ENCODE peak calls at places on chromosomes 2 and 18, in four cellular contexts. T, J, A and B are unnamed samples.

GRCh38 chr2:200302940-200303727 is 3.4 kb upstream of the SPATS2L start:
- DNase-seq in J (no peak), T (no peak), A (peak), B (no peak)

GRCh38 chr2:238557855-238558435 is 131.2 kb downstream of the ASB1 start:
- DNase-seq in J (no peak), A (no peak), T (no peak), B (no peak)

GRCh38 chr2:181742908-181743722 is 62.8 kb upstream of the NEUROD1 start:
- DNase-seq in T (no peak), A (peak), J (peak), B (peak)

GRCh38 chr2:186590538-186591441 is 934 bp downstream of the ITGAV start:
- DNase-seq in A (peak), J (peak), T (no peak), B (peak)

GRCh38 chr2:135657806-135658582 is 83.7 kb upstream of the UBXN4 start:
- DNase-seq in J (no peak), T (no peak), A (no peak), B (no peak)

GRCh38 chr2:234412726-234413125 is 84.2 kb downstream of the ARL4C start:
- DNase-seq in A (peak), T (no peak), J (no peak), B (no peak)

GRCh38 chr2:72555943-72556342 is 269.9 kb downstream of the EXOC6B start:
- DNase-seq in T (no peak), J (no peak), A (no peak), B (no peak)

GRCh38 chr2:164694275-164694695 is 73.0 kb upstream of the GRB14 start:
- DNase-seq in J (peak), A (no peak), T (no peak), B (no peak)

GRCh38 chr2:171703574-171704347 is 16.5 kb downstream of the DYNC1I2 start:
- DNase-seq in T (no peak), J (peak), A (peak), B (peak)

GRCh38 chr18:68623342-68623741 is 91.6 kb downstream of the TMX3 start:
- DNase-seq in A (peak), J (peak), T (no peak), B (peak)

GRCh38 chr18:48838921-48839818 is 111.6 kb downstream of the SMAD7 start:
- DNase-seq in A (peak), J (no peak), T (no peak), B (no peak)

GRCh38 chr2:56871641-56872040 is 687.9 kb downstream of the CCDC85A start:
- DNase-seq in T (no peak), J (no peak), A (peak), B (no peak)

DNA sequence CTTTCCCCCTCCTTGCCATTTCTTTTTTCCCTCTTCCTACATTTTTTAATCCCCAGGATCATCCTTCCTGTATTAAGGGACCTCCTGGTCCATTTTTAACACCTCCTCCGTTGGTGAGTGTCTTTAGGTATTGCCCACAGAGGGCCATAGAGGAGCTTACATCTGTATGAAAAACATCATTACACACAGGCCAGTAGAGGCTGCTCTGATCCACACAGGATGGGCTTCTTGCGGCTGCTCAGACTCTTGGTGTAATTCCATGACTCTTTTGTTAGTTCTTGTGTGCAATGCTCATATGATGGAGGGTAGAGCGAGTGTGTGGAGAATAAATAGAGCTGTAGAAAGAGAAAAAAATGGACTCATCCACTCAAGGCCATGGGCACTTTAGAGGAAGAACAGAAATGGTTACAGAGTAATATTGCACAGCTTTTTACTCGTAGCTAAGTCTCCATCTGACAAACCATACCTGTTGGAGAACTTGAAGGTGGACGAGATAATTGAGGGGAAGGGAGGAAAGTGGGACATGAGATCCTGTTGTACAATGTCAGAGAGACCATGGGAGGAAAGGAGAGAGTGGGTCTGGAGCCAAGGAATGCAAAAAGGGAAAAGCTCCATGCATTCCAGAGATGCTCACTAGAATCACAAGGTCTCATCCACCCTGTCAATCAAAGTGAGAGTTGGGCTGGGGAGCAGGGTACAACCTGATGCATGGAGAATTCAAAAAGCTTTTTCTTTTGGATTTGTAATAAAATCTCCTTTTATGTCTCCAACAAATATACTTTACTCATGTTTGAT is 129.7 kb upstream of the TNP1 start:
- DNase-seq in T (no peak), J (no peak), A (peak), B (no peak)
- TF ChIP-seq CTCF in T (no peak), J (peak), A (peak), B (no peak)

GRCh38 chr2:157876066-157876770 is at the start of gene ACVR1:
- DNase-seq in T (peak), J (peak), A (peak), B (peak)
- TF ChIP-seq CTCF in T (peak), J (peak), A (peak), B (peak)

GRCh38 chr18:44093253-44093652 is 587.4 kb upstream of the SETBP1 start:
- DNase-seq in A (peak), J (no peak), T (no peak), B (no peak)

GRCh38 chr18:44096016-44096415 is 584.7 kb upstream of the SETBP1 start:
- DNase-seq in T (no peak), J (no peak), A (peak), B (no peak)

GRCh38 chr18:44098551-44099098 is 582.1 kb upstream of the SETBP1 start:
- DNase-seq in A (peak), T (no peak), J (peak), B (no peak)
- TF ChIP-seq CTCF in A (peak), T (no peak), J (peak), B (no peak)

GRCh38 chr2:31693882-31694281 is 113.1 kb upstream of the SRD5A2 start:
- DNase-seq in T (no peak), J (peak), A (peak), B (no peak)

GRCh38 chr2:31696068-31696467 is 115.3 kb upstream of the SRD5A2 start:
- DNase-seq in T (no peak), A (no peak), J (no peak), B (no peak)

DNA sequence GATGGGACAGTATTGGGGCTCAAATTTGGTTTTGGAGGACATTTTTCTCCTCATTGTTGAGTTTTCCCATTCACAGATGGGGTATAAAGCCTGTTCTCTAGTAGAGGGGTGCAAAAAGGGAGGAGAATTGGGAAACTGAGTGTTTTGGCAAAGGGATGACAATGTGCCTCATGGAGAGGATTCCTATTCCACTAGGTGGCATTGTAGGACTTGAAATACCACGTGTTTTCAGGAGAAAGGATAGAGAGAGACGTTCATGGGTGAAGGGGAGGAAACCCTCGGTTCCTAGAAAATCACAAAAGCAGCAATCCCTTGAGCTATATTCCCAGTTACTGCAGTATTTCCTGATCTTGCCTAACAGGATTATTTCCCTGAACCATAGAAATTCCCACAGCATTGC is 113.7 kb upstream of the SRD5A2 start:
- DNase-seq in J (peak), A (peak), T (no peak), B (no peak)
- TF ChIP-seq CTCF in J (peak), A (no peak), T (no peak), B (no peak)

GRCh38 chr2:9703701-9704221 is 73.0 kb upstream of the YWHAQ start:
- DNase-seq in J (no peak), T (no peak), A (peak), B (no peak)
- TF ChIP-seq CTCF in J (no peak), T (no peak), A (no peak), B (no peak)